ENCODE peak calls at places on chromosomes 2 and 18, in eight cellular contexts. K is neural progenitor cell, E is D721Med, O is colonic mucosa, R is mucosa of descending colon, Q is hepatocyte, L is GM20000, Z is AG04450. M is an unnamed sample.

GRCh38 chr2:156434461-156435291 is 1.5 kb upstream of the GPD2 start:
- DNase-seq in K (peak), E (no peak), O (no peak), R (no peak), Q (no peak), L (no peak), Z (no peak), M (peak)

GRCh38 chr2:238124488-238125126 is 13.9 kb upstream of the KLHL30 start:
- DNase-seq in K (no peak), E (no peak), O (no peak), R (peak), Q (no peak), L (no peak), Z (no peak), M (no peak)

GRCh38 chr2:54538537-54538936 is 82.4 kb downstream of the SPTBN1 start:
- DNase-seq in K (no peak), E (no peak), O (no peak), R (no peak), Q (no peak), L (no peak), Z (no peak), M (no peak)

GRCh38 chr18:10346786-10347415 is 107.5 kb upstream of the APCDD1 start:
- DNase-seq in K (no peak), E (no peak), O (no peak), R (no peak), Q (no peak), L (no peak), Z (no peak), M (no peak)

GRCh38 chr2:141490886-141491285 is 639.9 kb downstream of the LRP1B start:
- DNase-seq in K (no peak), E (no peak), O (no peak), R (no peak), Q (no peak), L (no peak), Z (no peak), M (no peak)

GRCh38 chr2:221501210-221501882 is 70.8 kb downstream of the EPHA4 start:
- DNase-seq in K (no peak), E (no peak), O (no peak), R (no peak), Q (no peak), L (no peak), Z (no peak), M (no peak)

GRCh38 chr2:112153501-112153900 is 15.3 kb downstream of the FBLN7 start:
- DNase-seq in K (no peak), E (no peak), O (no peak), R (no peak), Q (no peak), L (no peak), Z (no peak), M (no peak)

GRCh38 chr18:35267161-35267651 is 22.8 kb downstream of the ZSCAN30 start:
- DNase-seq in K (peak), E (peak), O (peak), R (peak), Q (no peak), L (peak), Z (no peak), M (peak)

GRCh38 chr2:145801210-145801609 is 1281.3 kb upstream of the ZEB2 start:
- DNase-seq in K (no peak), E (no peak), O (no peak), R (no peak), Q (no peak), L (no peak), Z (no peak), M (no peak)

DNA sequence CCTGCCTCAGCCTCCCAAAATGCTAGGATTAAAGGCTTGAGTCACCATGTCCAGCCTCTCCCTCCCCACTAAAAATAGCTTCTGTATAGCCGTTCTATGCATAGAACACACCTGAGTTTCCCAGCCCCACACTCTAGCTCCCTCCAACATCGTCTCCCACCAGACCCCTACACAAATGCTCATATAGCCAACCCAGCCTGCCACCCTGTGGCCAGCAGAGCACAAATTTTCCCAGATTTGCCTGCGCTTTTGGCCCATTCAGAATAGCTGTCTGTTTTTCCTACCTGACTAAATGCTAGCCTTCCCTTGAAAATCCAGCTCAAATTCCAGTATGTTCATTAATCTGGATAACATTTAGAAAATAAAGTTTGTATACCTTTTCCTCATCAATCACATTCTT is 22.8 kb downstream of the TRABD2A start:
- DNase-seq in K (peak), E (no peak), O (no peak), R (no peak), Q (no peak), L (no peak), Z (no peak), M (no peak)
- TF ChIP-seq CTCF in K (peak), E (peak), O (no peak), R (no peak), Q (peak), L (no peak), Z (peak), M (peak)

DNA sequence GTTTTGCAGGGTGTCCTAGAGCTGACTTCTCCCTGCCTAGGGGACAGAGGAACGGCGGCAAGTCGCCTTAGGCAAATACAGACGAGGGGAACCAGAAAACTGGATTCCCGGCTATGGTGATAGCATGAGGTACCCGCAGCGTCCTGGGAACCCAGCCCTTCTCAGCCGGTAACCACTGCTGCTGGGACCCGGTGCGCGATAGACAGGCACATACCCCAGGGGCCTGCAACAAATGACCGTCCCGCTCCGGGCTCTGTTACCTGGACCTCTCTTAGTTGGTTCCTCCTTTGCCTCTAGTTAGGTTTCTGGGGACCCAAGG is 643 bp upstream of the SERPINE2 start:
- DNase-seq in K (no peak), E (peak), O (no peak), R (no peak), Q (no peak), L (no peak), Z (no peak), M (no peak)
- TF ChIP-seq CTCF in K (no peak), E (no peak), O (no peak), R (no peak), Q (no peak), L (no peak), Z (no peak), M (no peak)

GRCh38 chr18:66523219-66523991 is 80.5 kb downstream of the CDH19 start:
- DNase-seq in K (no peak), E (no peak), O (no peak), R (no peak), Q (no peak), L (no peak), Z (no peak), M (no peak)
- TF ChIP-seq CTCF in K (no peak), E (no peak), O (no peak), R (no peak), Q (no peak), L (no peak), Z (no peak), M (no peak)

GRCh38 chr2:47006374-47007220 is 91.0 kb upstream of the MCFD2 start:
- DNase-seq in K (no peak), E (no peak), O (no peak), R (no peak), Q (no peak), L (no peak), Z (no peak), M (no peak)
- TF ChIP-seq CTCF in K (no peak), E (no peak), O (no peak), R (no peak), Q (no peak), L (no peak), Z (no peak), M (no peak)

GRCh38 chr18:74082476-74083070 is 65.1 kb downstream of the FBXO15 start:
- DNase-seq in K (peak), E (no peak), O (peak), R (peak), Q (peak), L (peak), Z (no peak), M (peak)
- TF ChIP-seq CTCF in K (peak), E (no peak), O (peak), R (peak), Q (peak), L (no peak), Z (peak), M (peak)

GRCh38 chr2:43218550-43219382 is 7.6 kb downstream of the ZFP36L2 start:
- DNase-seq in K (no peak), E (no peak), O (peak), R (peak), Q (peak), L (peak), Z (no peak), M (peak)
- TF ChIP-seq CTCF in K (no peak), E (no peak), O (no peak), R (no peak), Q (no peak), L (no peak), Z (no peak), M (no peak)

GRCh38 chr2:172978053-172978383 is 97.6 kb upstream of the MAP3K20 start:
- DNase-seq in K (no peak), E (no peak), O (no peak), R (no peak), Q (no peak), L (no peak), Z (no peak), M (peak)

GRCh38 chr2:172976816-172977215 is 98.8 kb upstream of the MAP3K20 start:
- DNase-seq in K (no peak), E (no peak), O (no peak), R (no peak), Q (no peak), L (no peak), Z (no peak), M (no peak)

GRCh38 chr2:172976076-172976579 is 99.5 kb upstream of the MAP3K20 start:
- DNase-seq in K (no peak), E (no peak), O (no peak), R (no peak), Q (peak), L (no peak), Z (no peak), M (no peak)

GRCh38 chr2:172974762-172975161 is 100.9 kb upstream of the MAP3K20 start:
- DNase-seq in K (no peak), E (no peak), O (no peak), R (no peak), Q (no peak), L (no peak), Z (no peak), M (no peak)

GRCh38 chr2:172977330-172978052 is 98.2 kb upstream of the MAP3K20 start:
- DNase-seq in K (peak), E (no peak), O (no peak), R (no peak), Q (no peak), L (no peak), Z (no peak), M (peak)
- TF ChIP-seq CTCF in K (peak), E (peak), O (no peak), R (no peak), Q (peak), L (no peak), Z (no peak), M (no peak)

GRCh38 chr2:953975-954686 is 3.5 kb downstream of the SNTG2 start:
- DNase-seq in K (no peak), E (no peak), O (no peak), R (no peak), Q (no peak), L (no peak), Z (no peak), M (no peak)
- TF ChIP-seq CTCF in K (no peak), E (no peak), O (no peak), R (no peak), Q (peak), L (no peak), Z (peak), M (no peak)

GRCh38 chr2:215556979-215557378 is 121.1 kb upstream of the FN1 start:
- DNase-seq in K (no peak), E (no peak), O (no peak), R (no peak), Q (peak), L (no peak), Z (no peak), M (no peak)

GRCh38 chr2:215550331-215550730 is 114.5 kb upstream of the FN1 start:
- DNase-seq in K (no peak), E (no peak), O (no peak), R (no peak), Q (no peak), L (no peak), Z (no peak), M (no peak)

GRCh38 chr2:215554689-215555088 is 118.8 kb upstream of the FN1 start:
- DNase-seq in K (no peak), E (no peak), O (no peak), R (no peak), Q (no peak), L (no peak), Z (no peak), M (no peak)

GRCh38 chr2:215552144-215552580 is 116.3 kb upstream of the FN1 start:
- DNase-seq in K (no peak), E (no peak), O (no peak), R (no peak), Q (no peak), L (no peak), Z (no peak), M (no peak)

DNA sequence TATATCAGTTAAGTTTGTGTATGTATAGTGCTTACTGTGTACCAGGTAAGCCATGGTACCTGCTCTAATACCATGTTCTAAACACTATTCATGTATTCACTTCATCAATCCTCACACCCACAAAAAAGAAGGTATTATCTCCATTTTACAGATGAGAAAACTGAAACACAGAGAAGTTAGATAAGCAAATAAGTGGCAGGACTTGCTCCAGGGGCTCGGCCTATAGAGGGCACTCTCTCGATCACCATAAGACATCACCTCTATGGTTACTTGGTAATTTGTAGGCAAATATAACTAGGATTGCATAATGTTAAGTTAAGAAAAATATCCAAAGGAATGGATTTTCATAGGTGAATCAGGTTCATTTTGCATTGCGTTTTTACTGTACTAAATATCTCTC is 118.1 kb upstream of the FN1 start:
- DNase-seq in K (no peak), E (no peak), O (no peak), R (no peak), Q (no peak), L (peak), Z (no peak), M (peak)
- TF ChIP-seq CTCF in K (peak), E (no peak), O (no peak), R (no peak), Q (no peak), L (peak), Z (no peak), M (no peak)